ENCODE peak calls at places on chromosomes 3 and 15, in seven cellular contexts. One of them, this sample, is unnamed.
A peak's percentile ranks its signal among the peaks of the same experiment; 100 is the strongest.

GRCh38 chr3:30142946-30143345 is 463.5 kb upstream of the TGFBR2 start:
- DNase-seq in HepG2: peak; percentile 19
- DNase-seq in stimulated activated CD4-positive, alpha-beta T cell treated with anti-CD3 and anti-CD28 coated beads, Interleukin-4, amount 100 ng/mL, for 48 hours: no peak
- DNase-seq in coronary artery: no peak
- DNase-seq in AG08396: no peak
- DNase-seq in gastrocnemius medialis: no peak
- DNase-seq in NCI-H774: no peak
- DNase-seq in this sample: no peak

GRCh38 chr15:78034495-78035191 is 42.9 kb downstream of the TBC1D2B start:
- DNase-seq in HepG2: no peak
- DNase-seq in stimulated activated CD4-positive, alpha-beta T cell treated with anti-CD3 and anti-CD28 coated beads, Interleukin-4, amount 100 ng/mL, for 48 hours: peak; percentile 66
- DNase-seq in coronary artery: no peak
- DNase-seq in AG08396: no peak
- DNase-seq in gastrocnemius medialis: no peak
- DNase-seq in NCI-H774: no peak
- DNase-seq in this sample: peak; percentile 53

GRCh38 chr3:159635047-159635641 is 353.5 kb upstream of the IL12A start:
- DNase-seq in HepG2: no peak
- DNase-seq in stimulated activated CD4-positive, alpha-beta T cell treated with anti-CD3 and anti-CD28 coated beads, Interleukin-4, amount 100 ng/mL, for 48 hours: no peak
- DNase-seq in coronary artery: no peak
- DNase-seq in AG08396: no peak
- DNase-seq in gastrocnemius medialis: no peak
- DNase-seq in NCI-H774: no peak
- DNase-seq in this sample: no peak

GRCh38 chr3:171503817-171504216 is 43.6 kb upstream of the TNIK start:
- DNase-seq in HepG2: no peak
- DNase-seq in stimulated activated CD4-positive, alpha-beta T cell treated with anti-CD3 and anti-CD28 coated beads, Interleukin-4, amount 100 ng/mL, for 48 hours: no peak
- DNase-seq in coronary artery: no peak
- DNase-seq in AG08396: no peak
- DNase-seq in gastrocnemius medialis: no peak
- DNase-seq in NCI-H774: no peak
- DNase-seq in this sample: no peak

GRCh38 chr15:100694381-100695012 is 92.1 kb downstream of the ASB7 start:
- DNase-seq in HepG2: no peak
- DNase-seq in stimulated activated CD4-positive, alpha-beta T cell treated with anti-CD3 and anti-CD28 coated beads, Interleukin-4, amount 100 ng/mL, for 48 hours: no peak
- DNase-seq in coronary artery: peak; percentile 52
- DNase-seq in AG08396: no peak
- DNase-seq in gastrocnemius medialis: no peak
- DNase-seq in NCI-H774: no peak
- DNase-seq in this sample: no peak

GRCh38 chr15:89556413-89557262 is 18.6 kb upstream of the TICRR start:
- DNase-seq in HepG2: peak; percentile 62
- DNase-seq in stimulated activated CD4-positive, alpha-beta T cell treated with anti-CD3 and anti-CD28 coated beads, Interleukin-4, amount 100 ng/mL, for 48 hours: peak; percentile 15
- DNase-seq in coronary artery: no peak
- DNase-seq in AG08396: peak; percentile 59
- DNase-seq in gastrocnemius medialis: no peak
- DNase-seq in NCI-H774: peak; percentile 42
- DNase-seq in this sample: peak; percentile 71

GRCh38 chr15:95498956-95499355 is 831.5 kb upstream of the NR2F2 start:
- DNase-seq in HepG2: no peak
- DNase-seq in stimulated activated CD4-positive, alpha-beta T cell treated with anti-CD3 and anti-CD28 coated beads, Interleukin-4, amount 100 ng/mL, for 48 hours: no peak
- DNase-seq in coronary artery: no peak
- DNase-seq in AG08396: no peak
- DNase-seq in gastrocnemius medialis: no peak
- DNase-seq in NCI-H774: no peak
- DNase-seq in this sample: no peak

GRCh38 chr3:23920151-23920655 is 3.3 kb downstream of the RPL15 start:
- DNase-seq in HepG2: no peak
- DNase-seq in stimulated activated CD4-positive, alpha-beta T cell treated with anti-CD3 and anti-CD28 coated beads, Interleukin-4, amount 100 ng/mL, for 48 hours: no peak
- DNase-seq in coronary artery: no peak
- DNase-seq in AG08396: no peak
- DNase-seq in gastrocnemius medialis: no peak
- DNase-seq in NCI-H774: no peak
- DNase-seq in this sample: no peak

GRCh38 chr3:169218314-169218983 is 445.1 kb downstream of the MECOM start:
- DNase-seq in HepG2: peak; percentile 28
- DNase-seq in stimulated activated CD4-positive, alpha-beta T cell treated with anti-CD3 and anti-CD28 coated beads, Interleukin-4, amount 100 ng/mL, for 48 hours: no peak
- DNase-seq in coronary artery: no peak
- DNase-seq in AG08396: peak; percentile 36
- DNase-seq in gastrocnemius medialis: no peak
- DNase-seq in NCI-H774: no peak
- DNase-seq in this sample: peak; percentile 43

GRCh38 chr3:42166214-42166613 is 75.1 kb downstream of the TRAK1 start:
- DNase-seq in HepG2: no peak
- DNase-seq in stimulated activated CD4-positive, alpha-beta T cell treated with anti-CD3 and anti-CD28 coated beads, Interleukin-4, amount 100 ng/mL, for 48 hours: no peak
- DNase-seq in coronary artery: no peak
- DNase-seq in AG08396: no peak
- DNase-seq in gastrocnemius medialis: no peak
- DNase-seq in NCI-H774: no peak
- DNase-seq in this sample: peak; percentile 94

GRCh38 chr3:119912220-119912619 is 130.3 kb downstream of the NR1I2 start:
- DNase-seq in HepG2: no peak
- DNase-seq in stimulated activated CD4-positive, alpha-beta T cell treated with anti-CD3 and anti-CD28 coated beads, Interleukin-4, amount 100 ng/mL, for 48 hours: no peak
- DNase-seq in coronary artery: no peak
- DNase-seq in AG08396: no peak
- DNase-seq in gastrocnemius medialis: no peak
- DNase-seq in NCI-H774: no peak
- DNase-seq in this sample: no peak

GRCh38 chr3:171804618-171805389 is 5.5 kb downstream of the PLD1 start:
- DNase-seq in HepG2: no peak
- DNase-seq in stimulated activated CD4-positive, alpha-beta T cell treated with anti-CD3 and anti-CD28 coated beads, Interleukin-4, amount 100 ng/mL, for 48 hours: no peak
- DNase-seq in coronary artery: no peak
- DNase-seq in AG08396: no peak
- DNase-seq in gastrocnemius medialis: no peak
- DNase-seq in NCI-H774: no peak
- DNase-seq in this sample: no peak

GRCh38 chr15:40010681-40011080 is 28.3 kb downstream of the SRP14 start:
- DNase-seq in HepG2: no peak
- DNase-seq in stimulated activated CD4-positive, alpha-beta T cell treated with anti-CD3 and anti-CD28 coated beads, Interleukin-4, amount 100 ng/mL, for 48 hours: no peak
- DNase-seq in coronary artery: no peak
- DNase-seq in AG08396: peak; percentile 32
- DNase-seq in gastrocnemius medialis: peak; percentile 15
- DNase-seq in NCI-H774: no peak
- DNase-seq in this sample: no peak

GRCh38 chr3:127525373-127525772 is 65.2 kb downstream of the TPRA1 start:
- DNase-seq in HepG2: peak; percentile 27
- DNase-seq in stimulated activated CD4-positive, alpha-beta T cell treated with anti-CD3 and anti-CD28 coated beads, Interleukin-4, amount 100 ng/mL, for 48 hours: no peak
- DNase-seq in coronary artery: no peak
- DNase-seq in AG08396: no peak
- DNase-seq in gastrocnemius medialis: no peak
- DNase-seq in NCI-H774: no peak
- DNase-seq in this sample: no peak

GRCh38 chr3:124291008-124291407 is 299.1 kb upstream of the ROPN1 start:
- DNase-seq in HepG2: no peak
- DNase-seq in stimulated activated CD4-positive, alpha-beta T cell treated with anti-CD3 and anti-CD28 coated beads, Interleukin-4, amount 100 ng/mL, for 48 hours: no peak
- DNase-seq in coronary artery: no peak
- DNase-seq in AG08396: no peak
- DNase-seq in gastrocnemius medialis: no peak
- DNase-seq in NCI-H774: no peak
- DNase-seq in this sample: no peak

GRCh38 chr3:23567917-23568316 is 237.8 kb upstream of the UBE2E1 start:
- DNase-seq in HepG2: no peak
- DNase-seq in stimulated activated CD4-positive, alpha-beta T cell treated with anti-CD3 and anti-CD28 coated beads, Interleukin-4, amount 100 ng/mL, for 48 hours: no peak
- DNase-seq in coronary artery: no peak
- DNase-seq in AG08396: peak; percentile 75
- DNase-seq in gastrocnemius medialis: no peak
- DNase-seq in NCI-H774: no peak
- DNase-seq in this sample: no peak

GRCh38 chr3:142931222-142931621 is 32.3 kb downstream of the PAQR9 start:
- DNase-seq in HepG2: peak; percentile 41
- DNase-seq in stimulated activated CD4-positive, alpha-beta T cell treated with anti-CD3 and anti-CD28 coated beads, Interleukin-4, amount 100 ng/mL, for 48 hours: peak; percentile 27
- DNase-seq in coronary artery: no peak
- DNase-seq in AG08396: no peak
- DNase-seq in gastrocnemius medialis: no peak
- DNase-seq in NCI-H774: no peak
- DNase-seq in this sample: no peak

GRCh38 chr3:180447156-180447555 is 154.8 kb upstream of the TTC14 start:
- DNase-seq in HepG2: no peak
- DNase-seq in stimulated activated CD4-positive, alpha-beta T cell treated with anti-CD3 and anti-CD28 coated beads, Interleukin-4, amount 100 ng/mL, for 48 hours: no peak
- DNase-seq in coronary artery: no peak
- DNase-seq in AG08396: no peak
- DNase-seq in gastrocnemius medialis: no peak
- DNase-seq in NCI-H774: no peak
- DNase-seq in this sample: no peak

GRCh38 chr3:129627350-129628168 is 21.1 kb upstream of the PLXND1 start:
- DNase-seq in HepG2: peak; percentile 77
- DNase-seq in stimulated activated CD4-positive, alpha-beta T cell treated with anti-CD3 and anti-CD28 coated beads, Interleukin-4, amount 100 ng/mL, for 48 hours: peak; percentile 42
- DNase-seq in coronary artery: peak; percentile 87
- DNase-seq in AG08396: peak; percentile 81
- DNase-seq in gastrocnemius medialis: peak; percentile 49
- DNase-seq in NCI-H774: peak; percentile 58
- DNase-seq in this sample: peak; percentile 73

GRCh38 chr15:81394609-81395008 is 20.6 kb upstream of the TMC3 start:
- DNase-seq in HepG2: no peak
- DNase-seq in stimulated activated CD4-positive, alpha-beta T cell treated with anti-CD3 and anti-CD28 coated beads, Interleukin-4, amount 100 ng/mL, for 48 hours: no peak
- DNase-seq in coronary artery: no peak
- DNase-seq in AG08396: no peak
- DNase-seq in gastrocnemius medialis: no peak
- DNase-seq in NCI-H774: no peak
- DNase-seq in this sample: peak; percentile 88

GRCh38 chr15:23472678-23473077 is 25.6 kb upstream of the GOLGA6L2 start:
- DNase-seq in HepG2: no peak
- DNase-seq in stimulated activated CD4-positive, alpha-beta T cell treated with anti-CD3 and anti-CD28 coated beads, Interleukin-4, amount 100 ng/mL, for 48 hours: no peak
- DNase-seq in coronary artery: no peak
- DNase-seq in AG08396: no peak
- DNase-seq in gastrocnemius medialis: no peak
- DNase-seq in NCI-H774: peak; percentile 1
- DNase-seq in this sample: no peak

GRCh38 chr3:81726735-81727134 is 34.7 kb downstream of the GBE1 start:
- DNase-seq in HepG2: no peak
- DNase-seq in stimulated activated CD4-positive, alpha-beta T cell treated with anti-CD3 and anti-CD28 coated beads, Interleukin-4, amount 100 ng/mL, for 48 hours: no peak
- DNase-seq in coronary artery: no peak
- DNase-seq in AG08396: no peak
- DNase-seq in gastrocnemius medialis: no peak
- DNase-seq in NCI-H774: no peak
- DNase-seq in this sample: no peak

GRCh38 chr3:172285844-172286243 is 162.4 kb downstream of the GHSR start:
- DNase-seq in HepG2: no peak
- DNase-seq in stimulated activated CD4-positive, alpha-beta T cell treated with anti-CD3 and anti-CD28 coated beads, Interleukin-4, amount 100 ng/mL, for 48 hours: no peak
- DNase-seq in coronary artery: no peak
- DNase-seq in AG08396: no peak
- DNase-seq in gastrocnemius medialis: no peak
- DNase-seq in NCI-H774: no peak
- DNase-seq in this sample: no peak

GRCh38 chr15:70236306-70237103 is 138.8 kb upstream of the TLE3 start:
- DNase-seq in HepG2: no peak
- DNase-seq in stimulated activated CD4-positive, alpha-beta T cell treated with anti-CD3 and anti-CD28 coated beads, Interleukin-4, amount 100 ng/mL, for 48 hours: no peak
- DNase-seq in coronary artery: no peak
- DNase-seq in AG08396: peak; percentile 39
- DNase-seq in gastrocnemius medialis: no peak
- DNase-seq in NCI-H774: no peak
- DNase-seq in this sample: no peak

GRCh38 chr3:42013652-42014442 is 51.9 kb upstream of the ULK4 start:
- DNase-seq in HepG2: no peak
- DNase-seq in stimulated activated CD4-positive, alpha-beta T cell treated with anti-CD3 and anti-CD28 coated beads, Interleukin-4, amount 100 ng/mL, for 48 hours: peak; percentile 24
- DNase-seq in coronary artery: no peak
- DNase-seq in AG08396: peak; percentile 56
- DNase-seq in gastrocnemius medialis: peak; percentile 10
- DNase-seq in NCI-H774: no peak
- DNase-seq in this sample: peak; percentile 58